ENCODE peak calls at places on chromosomes 1 and 21, in six cellular contexts. H, Q, K, X, N and F are unnamed samples.

GRCh38 chr1:2935766-2936390 is 85.4 kb upstream of the ACTRT2 start:
- DNase-seq in H (no peak), N (no peak), Q (no peak), X (no peak), K (no peak), F (no peak)

GRCh38 chr1:180239145-180240096 is 9.4 kb downstream of the LHX4 start:
- DNase-seq in Q (no peak), X (no peak), H (no peak), K (no peak), N (no peak), F (no peak)

GRCh38 chr1:53568540-53568939 is 109.3 kb downstream of the DMRTB1 start:
- DNase-seq in X (no peak), K (no peak), H (no peak), Q (no peak), N (no peak), F (no peak)

GRCh38 chr21:19993186-19993711 is 1005.0 kb upstream of the NCAM2 start:
- DNase-seq in H (no peak), Q (no peak), N (no peak), K (no peak), X (no peak), F (no peak)

GRCh38 chr1:181818943-181819342 is 242.6 kb downstream of the ZNF648 start:
- DNase-seq in H (no peak), X (no peak), Q (no peak), N (no peak), K (no peak), F (no peak)

GRCh38 chr21:16279658-16280581 is 550.1 kb downstream of the USP25 start:
- DNase-seq in X (no peak), N (no peak), K (no peak), H (peak), Q (no peak), F (peak)

GRCh38 chr1:54047384-54048315 is 5.4 kb downstream of the TMEM59 start:
- DNase-seq in Q (no peak), H (peak), X (no peak), K (no peak), N (no peak), F (no peak)

GRCh38 chr1:167707942-167708341 is 13.8 kb upstream of the MPZL1 start:
- DNase-seq in X (no peak), K (no peak), N (no peak), H (no peak), Q (no peak), F (no peak)

GRCh38 chr1:230627767-230628166 is 14.5 kb upstream of the COG2 start:
- DNase-seq in K (no peak), Q (no peak), N (no peak), H (no peak), X (no peak), F (no peak)

GRCh38 chr1:245671966-245672767 is 517.4 kb downstream of the KIF26B start:
- DNase-seq in K (no peak), H (no peak), N (no peak), Q (no peak), X (no peak), F (no peak)

GRCh38 chr1:232150770-232151548 is 479.0 kb downstream of the SIPA1L2 start:
- DNase-seq in Q (no peak), K (no peak), N (no peak), X (no peak), H (no peak), F (no peak)

GRCh38 chr1:172670316-172670715 is 11.4 kb downstream of the FASLG start:
- DNase-seq in K (no peak), H (no peak), Q (no peak), N (no peak), X (no peak), F (no peak)

DNA sequence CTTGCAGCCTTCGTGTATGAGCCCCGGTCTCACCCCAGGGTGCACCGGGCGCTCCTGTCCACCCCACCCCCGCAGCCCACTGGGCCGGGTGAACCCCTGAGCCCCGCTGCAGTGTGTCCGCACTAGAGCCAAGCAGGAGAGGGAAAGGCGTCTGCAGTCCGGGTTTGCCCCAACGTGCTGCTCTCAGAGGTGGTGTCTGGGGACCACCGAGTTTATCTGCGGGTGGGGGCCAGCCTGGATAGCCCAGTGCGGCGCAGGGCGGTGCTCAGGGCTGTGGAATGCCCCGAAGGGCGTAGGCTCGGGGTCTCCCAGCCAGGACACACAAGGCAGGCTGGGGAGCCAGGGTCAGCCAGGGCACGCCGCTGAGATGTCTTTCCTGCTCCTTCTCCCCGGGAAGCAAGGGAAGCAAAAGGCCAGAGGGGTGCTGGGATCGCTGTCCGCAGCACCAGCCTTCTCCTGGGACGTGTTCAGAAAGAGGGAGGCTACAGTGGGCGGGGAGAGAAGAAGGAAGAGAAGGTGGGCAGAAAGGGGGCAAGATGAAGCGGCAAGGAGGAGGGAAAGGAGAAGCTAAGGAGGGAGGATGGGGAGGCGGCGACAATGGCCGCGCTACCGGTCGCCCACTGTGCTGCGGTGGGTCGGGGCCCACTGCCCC is 56.6 kb downstream of the MAB21L3 start:
- DNase-seq in N (no peak), X (no peak), Q (peak), H (no peak), K (no peak), F (no peak)
- TF ChIP-seq BHLHE40 in N (no peak), X (no peak), Q (no peak), H (no peak), K (no peak), F (no peak)

DNA sequence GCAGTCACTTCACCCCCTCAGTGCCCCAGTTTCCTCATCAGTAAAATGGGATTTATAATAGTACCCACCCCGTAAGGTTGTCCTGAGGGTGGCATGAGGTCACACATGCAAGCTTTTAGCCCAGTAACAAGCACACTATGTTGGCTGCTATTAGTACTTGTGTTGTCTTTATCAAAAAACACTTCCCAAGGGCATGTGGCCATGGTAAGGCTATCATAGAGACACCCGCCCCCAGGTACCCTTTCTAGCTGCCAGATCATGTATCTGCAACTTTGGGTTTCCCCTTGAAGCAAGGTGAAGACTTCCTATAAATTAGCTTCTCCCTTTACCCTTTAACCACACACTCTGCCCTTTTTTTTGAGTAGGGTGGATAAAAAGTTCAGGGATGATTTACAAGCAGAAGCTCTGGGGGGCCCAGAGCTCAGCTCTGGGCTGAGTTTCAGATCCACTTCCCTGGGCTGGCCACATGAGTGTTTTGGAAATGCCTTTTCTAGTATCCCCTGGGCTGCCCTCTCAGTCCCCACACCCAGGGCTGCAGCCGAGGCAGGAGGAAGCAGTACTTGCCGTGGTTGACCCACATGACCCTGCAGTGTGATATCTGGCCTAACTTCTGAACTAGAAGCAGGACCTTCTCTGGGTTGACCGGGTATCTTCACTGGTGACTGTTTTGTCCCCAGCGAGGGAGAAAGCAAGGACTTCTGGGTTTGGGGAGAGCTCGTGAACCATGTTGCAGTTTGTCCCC is 2.0 kb downstream of the ZDHHC18 start:
- DNase-seq in Q (peak), X (no peak), K (no peak), N (no peak), H (no peak), F (no peak)
- TF ChIP-seq BHLHE40 in Q (no peak), X (no peak), K (no peak), N (no peak), H (no peak), F (no peak)

GRCh38 chr1:7470904-7471638 is 300.0 kb upstream of the VAMP3 start:
- DNase-seq in K (peak), N (no peak), X (peak), Q (no peak), H (peak), F (no peak)

GRCh38 chr1:7469255-7469938 is 301.7 kb upstream of the VAMP3 start:
- DNase-seq in Q (no peak), N (no peak), K (no peak), H (no peak), X (no peak), F (no peak)

GRCh38 chr1:7473223-7474142 is 297.6 kb upstream of the VAMP3 start:
- DNase-seq in K (no peak), N (no peak), H (no peak), Q (no peak), X (no peak), F (no peak)

GRCh38 chr1:7474143-7474490 is 297.0 kb upstream of the VAMP3 start:
- DNase-seq in N (no peak), H (no peak), Q (no peak), K (no peak), X (no peak), F (no peak)

GRCh38 chr1:7471836-7472235 is 299.3 kb upstream of the VAMP3 start:
- DNase-seq in K (no peak), Q (no peak), X (no peak), N (no peak), H (peak), F (no peak)
- TF ChIP-seq BHLHE40 in K (no peak), Q (no peak), X (no peak), N (no peak), H (no peak), F (no peak)

GRCh38 chr1:32470991-32471694 is 6.3 kb downstream of the ZBTB8B start:
- DNase-seq in X (no peak), Q (peak), N (no peak), K (no peak), H (no peak), F (no peak)
- TF ChIP-seq BHLHE40 in X (no peak), Q (no peak), N (no peak), K (no peak), H (no peak), F (no peak)

GRCh38 chr1:150302338-150302737 is 8.7 kb downstream of the MRPS21 start:
- DNase-seq in K (no peak), X (no peak), Q (no peak), H (no peak), N (no peak), F (no peak)
- TF ChIP-seq BHLHE40 in K (no peak), X (no peak), Q (no peak), H (no peak), N (no peak), F (no peak)

GRCh38 chr21:41059871-41060270 is 108.1 kb upstream of the BACE2 start:
- DNase-seq in K (no peak), N (no peak), Q (no peak), X (no peak), H (no peak), F (no peak)

GRCh38 chr21:41052820-41053555 is 115.0 kb upstream of the BACE2 start:
- DNase-seq in Q (no peak), K (no peak), N (no peak), X (no peak), H (no peak), F (no peak)

GRCh38 chr21:41048636-41049035 is 119.3 kb upstream of the BACE2 start:
- DNase-seq in K (no peak), Q (no peak), N (no peak), H (no peak), X (no peak), F (no peak)

GRCh38 chr21:41054206-41054605 is 113.8 kb upstream of the BACE2 start:
- DNase-seq in N (no peak), X (no peak), K (no peak), Q (no peak), H (no peak), F (no peak)
- TF ChIP-seq BHLHE40 in N (no peak), X (no peak), K (no peak), Q (no peak), H (no peak), F (no peak)

GRCh38 chr21:40054403-40054802 is 187.2 kb downstream of the PCP4 start:
- DNase-seq in K (no peak), N (no peak), H (no peak), Q (no peak), X (no peak), F (no peak)
- TF ChIP-seq BHLHE40 in K (no peak), N (no peak), H (no peak), Q (no peak), X (no peak), F (no peak)

GRCh38 chr1:228335406-228336307 is 71.0 kb downstream of the TRIM11 start:
- DNase-seq in H (no peak), Q (no peak), X (no peak), K (no peak), N (no peak), F (no peak)

GRCh38 chr1:228334954-228335353 is 71.7 kb downstream of the TRIM11 start:
- DNase-seq in X (no peak), Q (no peak), K (no peak), N (no peak), H (no peak), F (no peak)

GRCh38 chr1:228333739-228334115 is 72.9 kb downstream of the TRIM11 start:
- DNase-seq in N (no peak), K (no peak), H (no peak), X (no peak), Q (no peak), F (no peak)

GRCh38 chr1:228332797-228333738 is 73.6 kb downstream of the TRIM11 start:
- DNase-seq in Q (no peak), N (no peak), X (no peak), H (no peak), K (no peak), F (no peak)

DNA sequence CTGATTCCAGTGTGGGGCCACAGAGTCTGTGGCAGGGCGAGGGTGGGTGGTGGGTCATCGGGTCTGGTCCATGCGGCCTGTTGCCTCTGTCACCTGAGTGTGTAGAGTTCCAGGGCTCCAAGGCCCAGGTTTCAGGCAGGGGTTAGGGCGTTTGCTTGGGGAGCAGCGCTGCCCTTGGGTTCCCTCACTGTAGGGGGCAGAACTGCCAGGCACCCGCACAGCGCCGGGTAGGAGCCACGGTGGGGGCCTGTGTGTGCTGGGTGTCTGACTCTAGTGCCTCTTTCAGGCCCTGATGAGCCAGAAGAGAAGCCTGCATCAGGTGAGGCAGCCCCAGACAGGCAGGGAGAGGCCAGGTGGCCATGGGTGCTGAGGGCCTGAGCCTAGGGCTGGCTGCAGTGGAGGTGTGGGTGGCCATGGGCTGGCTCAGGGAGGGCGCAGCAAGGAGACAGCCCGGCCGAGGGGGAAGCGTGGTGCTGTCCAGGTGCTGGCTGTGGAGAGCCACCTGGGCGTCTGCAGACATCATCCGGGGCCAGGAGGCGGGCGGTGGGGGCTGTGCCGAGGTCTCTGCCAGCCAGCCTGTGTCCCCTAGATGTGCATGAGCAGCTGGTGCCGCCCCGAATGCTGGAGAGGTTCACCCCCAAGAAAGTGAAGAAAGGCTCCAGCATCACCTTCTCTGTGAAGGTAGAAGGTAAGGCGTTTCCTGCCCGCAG is 72.3 kb downstream of the TRIM11 start:
- DNase-seq in H (no peak), Q (no peak), X (no peak), K (no peak), N (no peak), F (no peak)
- TF ChIP-seq BHLHE40 in H (no peak), Q (no peak), X (no peak), K (no peak), N (no peak), F (no peak)

GRCh38 chr1:173749137-173749536 is 34.4 kb downstream of the KLHL20 start:
- DNase-seq in K (no peak), N (no peak), Q (no peak), H (peak), X (no peak), F (no peak)
- TF ChIP-seq BHLHE40 in K (no peak), N (no peak), Q (no peak), H (no peak), X (no peak), F (no peak)